ENCODE peak calls at places on chromosomes 6 and 20, in eight cellular contexts. F, T, N, B, U, R, V and S are unnamed samples.

GRCh38 chr6:130843575-130844320 is 16.5 kb downstream of the SMLR1 start:
- DNase-seq in F (no peak), T (peak), N (peak), B (peak), U (no peak), R (no peak), V (peak), S (no peak)

GRCh38 chr6:156984178-156984738 is 207.1 kb downstream of the ARID1B start:
- DNase-seq in F (no peak), T (no peak), N (no peak), B (no peak), U (no peak), R (no peak), V (peak), S (no peak)

GRCh38 chr6:158835616-158836221 is 16.6 kb upstream of the EZR start:
- DNase-seq in F (no peak), T (no peak), N (no peak), B (no peak), U (peak), R (no peak), V (no peak), S (no peak)

GRCh38 chr20:4609511-4609910 is 112.2 kb upstream of the PRND start:
- DNase-seq in F (no peak), T (no peak), N (no peak), B (no peak), U (no peak), R (no peak), V (no peak), S (no peak)

GRCh38 chr6:49826743-49827406 is 39.5 kb downstream of the CRISP1 start:
- DNase-seq in F (no peak), T (no peak), N (no peak), B (no peak), U (no peak), R (no peak), V (no peak), S (no peak)

GRCh38 chr6:35330541-35331119 is 11.7 kb upstream of the PPARD start:
- DNase-seq in F (no peak), T (no peak), N (no peak), B (no peak), U (no peak), R (no peak), V (no peak), S (no peak)

GRCh38 chr6:139943391-139943790 is 568.9 kb upstream of the CITED2 start:
- DNase-seq in F (no peak), T (peak), N (no peak), B (peak), U (no peak), R (no peak), V (peak), S (no peak)

GRCh38 chr20:63974402-63975200 is 4.8 kb downstream of the SAMD10 start:
- DNase-seq in F (no peak), T (peak), N (no peak), B (no peak), U (peak), R (no peak), V (peak), S (no peak)

GRCh38 chr6:56988145-56988544 is 33.2 kb downstream of the BEND6 start:
- DNase-seq in F (no peak), T (no peak), N (no peak), B (no peak), U (no peak), R (no peak), V (no peak), S (no peak)

GRCh38 chr6:11194399-11195274 is 37.8 kb downstream of the NEDD9 start:
- DNase-seq in F (no peak), T (no peak), N (no peak), B (peak), U (no peak), R (no peak), V (no peak), S (no peak)

GRCh38 chr6:122790740-122791679 is 2.0 kb downstream of the SMPDL3A start:
- DNase-seq in F (no peak), T (no peak), N (no peak), B (no peak), U (no peak), R (no peak), V (no peak), S (no peak)